ENCODE peak calls at places on chromosomes 5 and 9, in ten cellular contexts. G is iris pigment epithelial cell; M is dermis microvascular lymphatic vessel endothelial cell; A is GM18507; N is astrocyte of the spinal cord; P is BE2C; R is CD8-positive, alpha-beta T cell; O is lung microvascular endothelial cell; I is fibroblast of mammary gland; W is coronary artery. X is an unnamed sample.

GRCh38 chr5:134577022-134577795 is 51.7 kb downstream of the JADE2 start:
- DNase-seq in G (peak), M (peak), A (no peak), N (peak), P (peak), R (no peak), O (peak), I (peak), W (no peak), X (peak)

GRCh38 chr9:78821126-78821822 is 524.3 kb downstream of the PSAT1 start:
- DNase-seq in G (peak), M (peak), A (peak), N (peak), P (no peak), R (no peak), O (peak), I (peak), W (no peak), X (peak)

GRCh38 chr9:133888048-133888778 is 103.9 kb downstream of the VAV2 start:
- DNase-seq in G (no peak), M (no peak), A (no peak), N (no peak), P (peak), R (no peak), O (no peak), I (no peak), W (no peak), X (no peak)

GRCh38 chr9:94638335-94639044 is 828 bp downstream of the FBP1 start:
- DNase-seq in G (no peak), M (no peak), A (no peak), N (no peak), P (no peak), R (no peak), O (no peak), I (no peak), W (no peak), X (no peak)

GRCh38 chr9:16262467-16263261 is 607.8 kb downstream of the BNC2 start:
- DNase-seq in G (peak), M (peak), A (no peak), N (peak), P (no peak), R (no peak), O (peak), I (no peak), W (no peak), X (no peak)

GRCh38 chr9:71725590-71726338 is 42.5 kb downstream of the CEMIP2 start:
- DNase-seq in G (peak), M (peak), A (no peak), N (peak), P (peak), R (no peak), O (peak), I (peak), W (no peak), X (peak)

GRCh38 chr9:111728617-111729366 is 65.9 kb downstream of the SHOC1 start:
- DNase-seq in G (peak), M (peak), A (no peak), N (peak), P (no peak), R (no peak), O (peak), I (peak), W (no peak), X (peak)

GRCh38 chr5:119582987-119583386 is 46.4 kb upstream of the FAM170A start:
- DNase-seq in G (no peak), M (no peak), A (no peak), N (no peak), P (no peak), R (no peak), O (no peak), I (no peak), W (no peak), X (no peak)

GRCh38 chr5:126780165-126780827 is 3.4 kb downstream of the LMNB1 start:
- DNase-seq in G (peak), M (peak), A (no peak), N (peak), P (peak), R (peak), O (peak), I (peak), W (no peak), X (peak)

GRCh38 chr5:152332696-152333095 is 72.4 kb downstream of the NMUR2 start:
- DNase-seq in G (no peak), M (no peak), A (no peak), N (no peak), P (no peak), R (no peak), O (no peak), I (no peak), W (no peak), X (no peak)

GRCh38 chr5:7837401-7837800 is 13.5 kb downstream of the CFAP90 start:
- DNase-seq in G (no peak), M (no peak), A (no peak), N (no peak), P (no peak), R (no peak), O (no peak), I (no peak), W (no peak), X (no peak)

GRCh38 chr9:16434522-16434921 is 435.9 kb downstream of the BNC2 start:
- DNase-seq in G (peak), M (no peak), A (no peak), N (peak), P (no peak), R (no peak), O (no peak), I (peak), W (no peak), X (peak)

GRCh38 chr9:120886490-120886967 is 9.5 kb upstream of the PHF19 start:
- DNase-seq in G (peak), M (no peak), A (no peak), N (peak), P (no peak), R (no peak), O (no peak), I (peak), W (no peak), X (no peak)

GRCh38 chr9:129490583-129491485 is 130.1 kb downstream of the C9orf50 start:
- DNase-seq in G (no peak), M (no peak), A (no peak), N (no peak), P (no peak), R (no peak), O (no peak), I (no peak), W (peak), X (no peak)

GRCh38 chr5:34916518-34916917 is 1.0 kb downstream of the BRIX1 start:
- DNase-seq in G (no peak), M (no peak), A (no peak), N (no peak), P (no peak), R (no peak), O (no peak), I (no peak), W (no peak), X (no peak)

GRCh38 chr5:59652449-59652848 is 241.1 kb downstream of the PDE4D start:
- DNase-seq in G (no peak), M (no peak), A (no peak), N (no peak), P (no peak), R (no peak), O (no peak), I (no peak), W (no peak), X (no peak)

GRCh38 chr5:139847790-139848507 is 52.3 kb downstream of the PSD2 start:
- DNase-seq in G (peak), M (peak), A (peak), N (peak), P (peak), R (peak), O (peak), I (no peak), W (no peak), X (peak)

GRCh38 chr5:134371834-134372340 is 518 bp downstream of the UBE2B start:
- DNase-seq in G (peak), M (peak), A (no peak), N (peak), P (peak), R (peak), O (peak), I (peak), W (peak), X (peak)

GRCh38 chr5:168916852-168917251 is 337.7 kb upstream of the PANK3 start:
- DNase-seq in G (no peak), M (no peak), A (no peak), N (no peak), P (no peak), R (no peak), O (no peak), I (peak), W (no peak), X (peak)

GRCh38 chr9:137438591-137439157 is 2.5 kb downstream of the ENTPD8 start:
- DNase-seq in G (no peak), M (no peak), A (no peak), N (no peak), P (peak), R (no peak), O (no peak), I (no peak), W (no peak), X (no peak)

GRCh38 chr5:153543959-153544470 is 53.5 kb downstream of the GRIA1 start:
- DNase-seq in G (no peak), M (no peak), A (no peak), N (no peak), P (no peak), R (no peak), O (no peak), I (no peak), W (no peak), X (no peak)

GRCh38 chr5:139384591-139385051 is 1.5 kb upstream of the SLC23A1 start:
- DNase-seq in G (no peak), M (no peak), A (no peak), N (no peak), P (no peak), R (no peak), O (no peak), I (no peak), W (no peak), X (no peak)

GRCh38 chr5:131064669-131065371 is 100.2 kb downstream of the HINT1 start:
- DNase-seq in G (no peak), M (no peak), A (no peak), N (no peak), P (no peak), R (no peak), O (no peak), I (peak), W (no peak), X (no peak)

GRCh38 chr9:134816264-134816663 is 64.3 kb upstream of the FCN2 start:
- DNase-seq in G (no peak), M (no peak), A (no peak), N (no peak), P (no peak), R (no peak), O (no peak), I (no peak), W (no peak), X (no peak)

GRCh38 chr9:96858018-96858573 is 3.8 kb upstream of the ZNF782 start:
- DNase-seq in G (peak), M (peak), A (no peak), N (peak), P (no peak), R (no peak), O (peak), I (no peak), W (no peak), X (peak)

GRCh38 chr5:42791151-42791550 is 20.5 kb downstream of the SELENOP start:
- DNase-seq in G (no peak), M (no peak), A (no peak), N (no peak), P (no peak), R (no peak), O (no peak), I (peak), W (no peak), X (no peak)

X was measured in fibroblast of pulmonary artery.